ENCODE peak calls at places on chromosome 19, in ten cellular contexts. B is WERI-Rb-1; S is thyroid gland; T is CD8-positive, alpha-beta T cell; J is SJCRH30; Q is dorsolateral prefrontal cortex; N is heart right ventricle; D is astrocyte; V is psoas muscle; M is HCT116. P is an unnamed sample.

GRCh38 chr19:23512151-23512925 is 117.1 kb upstream of the ZNF91 start:
- DNase-seq in B (no peak), S (no peak), T (no peak), J (no peak), Q (no peak), N (no peak), D (no peak), V (no peak), M (no peak), P (no peak)

GRCh38 chr19:53878786-53879144 is 3.2 kb upstream of the PRKCG start:
- DNase-seq in B (no peak), S (no peak), T (no peak), J (no peak), Q (no peak), N (no peak), D (no peak), V (no peak), M (no peak), P (no peak)

GRCh38 chr19:18763674-18764590 is 27.2 kb downstream of the COMP start:
- DNase-seq in B (peak; percentile 77), S (peak; percentile 87), T (no peak), J (peak; percentile 75), Q (no peak), N (no peak), D (peak; percentile 65), V (peak; percentile 81), M (no peak), P (peak; percentile 95)

GRCh38 chr19:37867831-37868230 is 38.6 kb downstream of the WDR87 start:
- DNase-seq in B (no peak), S (no peak), T (no peak), J (no peak), Q (no peak), N (no peak), D (peak; percentile 70), V (no peak), M (no peak), P (peak; percentile 86)

GRCh38 chr19:10189631-10190425 is 4.9 kb downstream of the DNMT1 start:
- DNase-seq in B (peak; percentile 58), S (no peak), T (no peak), J (no peak), Q (no peak), N (no peak), D (no peak), V (no peak), M (no peak), P (no peak)

GRCh38 chr19:19453129-19453461 is 47.6 kb downstream of the GATAD2A start:
- DNase-seq in B (no peak), S (no peak), T (no peak), J (no peak), Q (no peak), N (no peak), D (no peak), V (no peak), M (no peak), P (no peak)

GRCh38 chr19:10412257-10412977 is 7.9 kb upstream of the PDE4A start:
- DNase-seq in B (no peak), S (no peak), T (no peak), J (no peak), Q (no peak), N (no peak), D (no peak), V (no peak), M (no peak), P (no peak)

GRCh38 chr19:53389591-53390377 is 5.2 kb upstream of the ZNF765 start:
- DNase-seq in B (no peak), S (peak; percentile 24), T (no peak), J (peak; percentile 93), Q (no peak), N (no peak), D (no peak), V (peak; percentile 17), M (no peak), P (no peak)

GRCh38 chr19:17260842-17261325 is 3.7 kb downstream of the USHBP1 start:
- DNase-seq in B (peak; percentile 95), S (peak; percentile 79), T (peak; percentile 92), J (peak; percentile 87), Q (no peak), N (peak; percentile 86), D (peak; percentile 27), V (peak; percentile 83), M (peak; percentile 81), P (peak; percentile 67)

DNA sequence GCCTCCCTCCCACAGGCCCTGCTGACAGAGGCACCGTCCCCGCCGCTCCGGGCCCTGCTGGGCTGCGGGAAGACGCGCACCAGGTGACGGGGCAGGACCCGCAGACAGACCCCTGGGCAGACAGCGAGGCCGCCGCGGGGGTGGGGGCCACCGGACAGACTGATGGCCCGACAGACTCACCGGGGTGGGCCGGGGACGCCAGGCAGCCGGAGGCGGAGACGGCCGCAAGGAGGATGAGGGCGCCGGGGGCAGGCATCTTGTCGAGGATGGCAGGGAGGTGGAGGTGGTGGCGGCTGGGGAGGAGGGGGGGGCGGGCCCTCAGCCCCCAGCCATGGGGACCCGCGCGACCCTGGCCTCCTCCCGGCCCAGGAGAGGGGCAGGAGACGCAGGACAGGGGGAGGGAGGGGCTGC is 309 bp downstream of the LMTK3 start:
- DNase-seq in B (no peak), S (no peak), T (peak; percentile 33), J (no peak), Q (peak; percentile 53), N (no peak), D (no peak), V (no peak), M (no peak), P (no peak)
- H3K27me3 ChIP-seq in B (no peaks in the 10 kb centered on the region), S (no peaks in the 10 kb centered on the region), T (no peaks in the 10 kb centered on the region), J (no peaks in the 10 kb centered on the region), Q (no peaks in the 10 kb centered on the region), N (peaks cover 36% of the 10 kb centered on the region), D (peaks cover 18% of the 10 kb centered on the region), V (peaks cover 28% of the 10 kb centered on the region), M (no peaks in the 10 kb centered on the region), P (no peaks in the 10 kb centered on the region)

GRCh38 chr19:35848919-35849505 is 3.3 kb downstream of the NPHS1 start:
- DNase-seq in B (no peak), S (no peak), T (no peak), J (no peak), Q (no peak), N (no peak), D (no peak), V (no peak), M (no peak), P (no peak)

GRCh38 chr19:35845215-35846037 is 6.9 kb downstream of the NPHS1 start:
- DNase-seq in B (no peak), S (no peak), T (no peak), J (no peak), Q (no peak), N (no peak), D (no peak), V (peak; percentile 27), M (peak; percentile 22), P (peak; percentile 9)

GRCh38 chr19:35848486-35848885 is 3.8 kb downstream of the NPHS1 start:
- DNase-seq in B (no peak), S (no peak), T (no peak), J (no peak), Q (no peak), N (no peak), D (no peak), V (no peak), M (no peak), P (no peak)

GRCh38 chr19:35846038-35846668 is 6.2 kb downstream of the NPHS1 start:
- DNase-seq in B (no peak), S (no peak), T (no peak), J (no peak), Q (no peak), N (no peak), D (no peak), V (no peak), M (no peak), P (peak; percentile 7)

DNA sequence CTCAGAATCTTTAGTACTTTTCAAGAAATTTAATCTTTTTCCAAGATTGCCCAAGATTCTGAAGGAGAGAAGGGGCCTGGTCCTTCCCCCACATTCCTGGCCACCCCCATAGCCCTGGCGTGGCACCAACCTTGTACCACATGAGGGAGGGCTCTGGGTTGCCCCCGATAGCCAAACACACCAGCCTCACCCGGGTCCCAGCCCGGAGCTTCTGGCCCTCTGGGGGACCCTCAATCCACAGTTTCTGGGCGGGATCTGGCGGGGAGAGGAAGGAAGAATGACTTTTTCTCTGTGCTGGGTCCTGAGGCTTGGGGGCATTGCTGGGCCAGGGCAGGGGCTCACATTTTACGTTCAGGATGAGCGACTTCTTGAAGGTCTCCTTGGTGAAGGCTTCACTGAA is 4.4 kb downstream of the NPHS1 start:
- DNase-seq in B (no peak), S (no peak), T (no peak), J (no peak), Q (no peak), N (no peak), D (no peak), V (no peak), M (no peak), P (no peak)
- H3K27me3 ChIP-seq in B (no peaks in the 10 kb centered on the region), S (peaks cover 17% of the 10 kb centered on the region), T (peaks cover 32% of the 10 kb centered on the region), J (peaks cover 27% of the 10 kb centered on the region), Q (peaks cover 45% of the 10 kb centered on the region), N (peaks cover 95% of the 10 kb centered on the region), D (peaks cover 36% of the 10 kb centered on the region), V (peaks cover 97% of the 10 kb centered on the region), M (no peaks in the 10 kb centered on the region), P (peaks cover 16% of the 10 kb centered on the region)

DNA sequence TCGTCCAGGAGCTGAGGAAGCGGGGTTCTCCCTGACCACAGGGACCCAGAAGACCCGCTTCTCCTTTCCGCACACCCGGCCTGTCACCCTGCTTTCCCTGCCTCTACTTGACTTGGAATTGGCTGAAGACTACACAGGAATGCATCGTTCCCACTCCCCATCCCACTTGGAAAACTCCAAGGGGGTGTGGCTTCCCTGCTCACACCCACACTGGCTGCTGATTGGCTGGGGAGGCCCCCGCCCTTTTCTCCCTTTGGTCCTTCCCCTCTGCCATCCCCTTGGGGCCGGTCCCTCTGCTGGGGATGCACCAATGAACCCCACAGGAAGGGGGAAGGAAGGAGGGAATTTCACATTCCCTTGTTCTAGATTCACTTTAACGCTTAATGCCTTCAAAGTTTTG is 18.9 kb downstream of the VASP start:
- DNase-seq in B (peak; percentile 83), S (peak; percentile 70), T (no peak), J (peak; percentile 87), Q (peak; percentile 81), N (peak; percentile 73), D (peak; percentile 50), V (peak; percentile 71), M (no peak), P (peak; percentile 64)
- H3K27me3 ChIP-seq in B (no peaks in the 10 kb centered on the region), S (no peaks in the 10 kb centered on the region), T (no peaks in the 10 kb centered on the region), J (no peaks in the 10 kb centered on the region), Q (no peaks in the 10 kb centered on the region), N (no peaks in the 10 kb centered on the region), D (no peaks in the 10 kb centered on the region), V (peaks cover 23% of the 10 kb centered on the region), M (no peaks in the 10 kb centered on the region), P (no peaks in the 10 kb centered on the region)

DNA sequence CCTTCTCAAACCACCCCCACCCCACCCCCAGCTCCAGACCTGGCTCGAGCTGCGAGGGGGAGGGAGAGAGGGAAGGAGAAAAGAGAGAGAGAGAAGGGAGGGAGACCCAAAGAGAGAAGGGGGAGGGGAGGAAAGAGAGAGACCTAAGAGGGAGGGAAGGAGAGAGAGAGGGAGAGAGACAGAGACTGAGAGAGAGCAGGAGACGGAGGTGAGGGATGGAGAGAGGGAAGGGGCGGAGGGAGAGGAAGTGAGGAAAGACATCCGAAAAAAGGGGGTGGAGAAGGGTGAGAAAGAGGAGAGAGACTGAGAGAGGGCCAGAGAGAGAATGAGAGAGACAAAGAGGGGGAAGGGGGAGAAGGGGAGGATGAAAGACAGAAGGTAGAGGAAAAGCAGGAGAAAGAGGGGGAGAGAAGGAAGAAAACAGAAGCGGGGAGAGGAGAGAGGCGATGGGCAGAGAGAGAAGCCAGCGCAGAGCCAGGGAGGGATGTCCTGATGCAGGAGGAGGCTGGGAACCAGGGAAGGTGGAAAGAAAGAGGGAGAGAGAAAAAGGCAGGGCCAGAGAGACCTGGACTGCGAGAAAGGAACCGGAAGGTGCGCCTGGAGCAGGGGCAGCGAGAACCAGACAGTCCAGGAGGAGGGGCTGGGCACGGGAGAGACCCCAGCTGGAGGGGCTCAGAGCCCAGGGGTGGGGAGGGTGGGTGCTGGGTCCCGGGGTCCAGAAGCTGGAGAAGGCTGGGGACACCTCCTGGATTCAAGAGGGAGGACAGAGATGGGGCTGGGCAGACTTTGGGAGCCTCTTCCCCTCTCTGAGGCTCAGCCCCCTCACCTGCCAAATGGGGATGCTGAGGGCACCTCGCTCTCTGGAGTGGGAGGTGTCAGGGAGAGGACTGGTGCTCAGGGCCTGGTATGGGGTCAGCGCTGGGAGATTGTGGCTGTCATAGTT is 1.7 kb upstream of the SPACA6 start:
- DNase-seq in B (no peak), S (no peak), T (no peak), J (no peak), Q (no peak), N (no peak), D (peak; percentile 70), V (no peak), M (no peak), P (no peak)
- H3K27me3 ChIP-seq in B (no peaks in the 10 kb centered on the region), S (no peaks in the 10 kb centered on the region), T (no peaks in the 10 kb centered on the region), J (no peaks in the 10 kb centered on the region), Q (no peaks in the 10 kb centered on the region), N (no peaks in the 10 kb centered on the region), D (no peaks in the 10 kb centered on the region), V (no peaks in the 10 kb centered on the region), M (no peaks in the 10 kb centered on the region), P (no peaks in the 10 kb centered on the region)

P was measured in bronchial epithelial cell.